ENCODE peak calls at places on chromosomes 6 and 20, in nine cellular contexts. One of them, this sample, is unnamed. For H3K36me3, the result is how much of the 10 kb centered on the place peaks cover.

GRCh38 chr20:10379761-10380160 is 54.3 kb downstream of the MKKS start:
- DNase-seq in hepatocyte: no peak
- DNase-seq in brain microvascular endothelial cell: no peak
- DNase-seq in breast epithelium: no peak
- DNase-seq in left ventricle myocardium inferior: no peak
- DNase-seq in neural progenitor cell: no peak
- DNase-seq in IMR-90: no peak
- DNase-seq in cardiac muscle cell: no peak
- DNase-seq in BE2C: no peak
- DNase-seq in this sample: no peak

GRCh38 chr6:166485651-166486535 is 100.6 kb downstream of the RAMACL start:
- DNase-seq in hepatocyte: no peak
- DNase-seq in brain microvascular endothelial cell: no peak
- DNase-seq in breast epithelium: no peak
- DNase-seq in left ventricle myocardium inferior: peak
- DNase-seq in neural progenitor cell: no peak
- DNase-seq in IMR-90: no peak
- DNase-seq in cardiac muscle cell: no peak
- DNase-seq in BE2C: no peak
- DNase-seq in this sample: peak

GRCh38 chr6:138689849-138690248 is 83.7 kb upstream of the CCDC28A start:
- DNase-seq in hepatocyte: no peak
- DNase-seq in brain microvascular endothelial cell: no peak
- DNase-seq in breast epithelium: peak
- DNase-seq in left ventricle myocardium inferior: no peak
- DNase-seq in neural progenitor cell: no peak
- DNase-seq in IMR-90: peak
- DNase-seq in cardiac muscle cell: no peak
- DNase-seq in BE2C: no peak
- DNase-seq in this sample: no peak

GRCh38 chr6:143037470-143037869 is 23.2 kb upstream of the AIG1 start:
- DNase-seq in hepatocyte: no peak
- DNase-seq in brain microvascular endothelial cell: no peak
- DNase-seq in breast epithelium: no peak
- DNase-seq in left ventricle myocardium inferior: no peak
- DNase-seq in neural progenitor cell: peak
- DNase-seq in IMR-90: no peak
- DNase-seq in cardiac muscle cell: no peak
- DNase-seq in BE2C: no peak
- DNase-seq in this sample: no peak

GRCh38 chr6:170345662-170346061 is 39.1 kb downstream of the FAM120B start:
- DNase-seq in hepatocyte: no peak
- DNase-seq in brain microvascular endothelial cell: no peak
- DNase-seq in breast epithelium: no peak
- DNase-seq in left ventricle myocardium inferior: no peak
- DNase-seq in neural progenitor cell: no peak
- DNase-seq in IMR-90: peak
- DNase-seq in cardiac muscle cell: no peak
- DNase-seq in BE2C: no peak
- DNase-seq in this sample: no peak

GRCh38 chr6:39079726-39080125 is 31.1 kb downstream of the GLP1R start:
- DNase-seq in hepatocyte: no peak
- DNase-seq in brain microvascular endothelial cell: no peak
- DNase-seq in breast epithelium: no peak
- DNase-seq in left ventricle myocardium inferior: no peak
- DNase-seq in neural progenitor cell: no peak
- DNase-seq in IMR-90: no peak
- DNase-seq in cardiac muscle cell: no peak
- DNase-seq in BE2C: no peak
- DNase-seq in this sample: no peak

GRCh38 chr6:14544689-14545088 is 427.1 kb downstream of the CD83 start:
- DNase-seq in hepatocyte: no peak
- DNase-seq in brain microvascular endothelial cell: no peak
- DNase-seq in breast epithelium: no peak
- DNase-seq in left ventricle myocardium inferior: no peak
- DNase-seq in neural progenitor cell: no peak
- DNase-seq in IMR-90: no peak
- DNase-seq in cardiac muscle cell: peak
- DNase-seq in BE2C: no peak
- DNase-seq in this sample: no peak

GRCh38 chr6:5094327-5094726 is 9.2 kb downstream of the PPP1R3G start:
- DNase-seq in hepatocyte: no peak
- DNase-seq in brain microvascular endothelial cell: peak
- DNase-seq in breast epithelium: no peak
- DNase-seq in left ventricle myocardium inferior: no peak
- DNase-seq in neural progenitor cell: no peak
- DNase-seq in IMR-90: peak
- DNase-seq in cardiac muscle cell: no peak
- DNase-seq in BE2C: no peak
- DNase-seq in this sample: no peak

GRCh38 chr6:24719125-24719931 is at the start of gene C6orf62:
- DNase-seq in hepatocyte: peak
- DNase-seq in brain microvascular endothelial cell: peak
- DNase-seq in breast epithelium: no peak
- DNase-seq in left ventricle myocardium inferior: no peak
- DNase-seq in neural progenitor cell: peak
- DNase-seq in IMR-90: peak
- DNase-seq in cardiac muscle cell: peak
- DNase-seq in BE2C: peak
- DNase-seq in this sample: peak

GRCh38 chr20:40390654-40391053 is 298.4 kb downstream of the MAFB start:
- DNase-seq in hepatocyte: no peak
- DNase-seq in brain microvascular endothelial cell: no peak
- DNase-seq in breast epithelium: no peak
- DNase-seq in left ventricle myocardium inferior: no peak
- DNase-seq in neural progenitor cell: no peak
- DNase-seq in IMR-90: no peak
- DNase-seq in cardiac muscle cell: no peak
- DNase-seq in BE2C: no peak
- DNase-seq in this sample: no peak

GRCh38 chr6:22754111-22754510 is 184.7 kb downstream of the HDGFL1 start:
- DNase-seq in hepatocyte: no peak
- DNase-seq in brain microvascular endothelial cell: peak
- DNase-seq in breast epithelium: no peak
- DNase-seq in left ventricle myocardium inferior: no peak
- DNase-seq in neural progenitor cell: no peak
- DNase-seq in IMR-90: peak
- DNase-seq in cardiac muscle cell: no peak
- DNase-seq in BE2C: no peak
- DNase-seq in this sample: no peak

GRCh38 chr6:159467473-159468041 is 225.5 kb downstream of the SOD2 start:
- DNase-seq in hepatocyte: no peak
- DNase-seq in brain microvascular endothelial cell: peak
- DNase-seq in breast epithelium: no peak
- DNase-seq in left ventricle myocardium inferior: no peak
- DNase-seq in neural progenitor cell: no peak
- DNase-seq in IMR-90: no peak
- DNase-seq in cardiac muscle cell: no peak
- DNase-seq in BE2C: no peak
- DNase-seq in this sample: no peak

GRCh38 chr6:162671580-162672165 is 55.9 kb downstream of the PRKN start:
- DNase-seq in hepatocyte: no peak
- DNase-seq in brain microvascular endothelial cell: no peak
- DNase-seq in breast epithelium: no peak
- DNase-seq in left ventricle myocardium inferior: peak
- DNase-seq in neural progenitor cell: no peak
- DNase-seq in IMR-90: no peak
- DNase-seq in cardiac muscle cell: no peak
- DNase-seq in BE2C: no peak
- DNase-seq in this sample: no peak

GRCh38 chr6:28900577-28901266 is 23.1 kb downstream of the TRIM27 start:
- DNase-seq in hepatocyte: no peak
- DNase-seq in brain microvascular endothelial cell: no peak
- DNase-seq in breast epithelium: no peak
- DNase-seq in left ventricle myocardium inferior: no peak
- DNase-seq in neural progenitor cell: no peak
- DNase-seq in IMR-90: no peak
- DNase-seq in cardiac muscle cell: no peak
- DNase-seq in BE2C: no peak
- DNase-seq in this sample: no peak

GRCh38 chr6:105886066-105886811 is 199.9 kb upstream of the PRDM1 start:
- DNase-seq in hepatocyte: no peak
- DNase-seq in brain microvascular endothelial cell: no peak
- DNase-seq in breast epithelium: no peak
- DNase-seq in left ventricle myocardium inferior: no peak
- DNase-seq in neural progenitor cell: no peak
- DNase-seq in IMR-90: no peak
- DNase-seq in cardiac muscle cell: no peak
- DNase-seq in BE2C: no peak
- DNase-seq in this sample: no peak

DNA sequence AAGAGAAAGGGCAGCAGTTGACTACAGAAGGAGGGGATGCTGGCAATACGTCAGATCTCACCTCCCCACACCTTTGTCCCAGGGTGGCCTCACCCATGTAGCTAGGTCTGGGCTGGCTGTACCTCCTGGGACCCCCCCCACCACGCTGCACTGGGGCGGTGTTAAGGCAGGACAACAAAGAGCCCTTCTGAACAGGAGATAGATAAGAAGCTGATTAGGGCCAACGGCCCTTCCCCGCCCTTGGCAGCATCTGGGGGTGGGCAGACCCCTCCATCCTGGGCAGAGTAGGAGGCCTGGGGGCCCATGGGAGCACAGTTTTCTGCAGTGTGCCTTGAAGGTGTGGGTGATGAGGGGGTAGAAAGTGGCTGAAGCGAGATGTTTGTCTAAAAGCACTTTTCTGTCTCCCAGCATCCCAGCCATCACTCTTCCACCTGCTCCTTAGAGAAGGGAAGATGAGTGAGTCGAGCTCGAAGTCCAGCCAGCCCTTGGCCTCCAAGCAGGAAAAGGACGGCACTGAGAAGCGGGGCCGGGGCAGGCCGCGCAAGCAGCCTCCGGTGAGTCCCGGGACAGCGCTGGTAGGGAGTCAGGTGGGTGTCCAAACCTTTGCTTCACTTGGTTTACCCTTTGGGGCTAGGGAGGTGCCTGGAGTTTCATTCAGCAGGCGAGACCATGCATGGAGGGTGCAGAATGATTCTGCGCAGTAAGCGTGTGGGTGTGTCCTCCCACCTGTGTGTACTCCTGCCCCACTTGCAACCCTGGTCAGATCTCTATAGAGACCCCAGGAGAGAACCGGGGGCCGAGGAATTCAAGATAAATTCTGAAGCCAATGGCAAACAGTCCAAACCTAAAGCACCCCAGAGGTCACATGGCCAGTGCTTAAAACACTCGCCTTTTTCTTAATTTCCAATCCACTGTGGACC is 3.9 kb downstream of the HMGA1 start:
- DNase-seq in hepatocyte: no peak
- DNase-seq in brain microvascular endothelial cell: no peak
- DNase-seq in breast epithelium: no peak
- DNase-seq in left ventricle myocardium inferior: no peak
- DNase-seq in neural progenitor cell: no peak
- DNase-seq in IMR-90: no peak
- DNase-seq in cardiac muscle cell: no peak
- DNase-seq in BE2C: no peak
- DNase-seq in this sample: no peak
- H3K4me3 ChIP-seq in hepatocyte: no peak
- H3K4me3 ChIP-seq in brain microvascular endothelial cell: peak
- H3K4me3 ChIP-seq in breast epithelium: no peak
- H3K4me3 ChIP-seq in left ventricle myocardium inferior: no peak
- H3K4me3 ChIP-seq in neural progenitor cell: peak
- H3K4me3 ChIP-seq in IMR-90: no peak
- H3K4me3 ChIP-seq in cardiac muscle cell: no peak
- H3K4me3 ChIP-seq in BE2C: no peak
- H3K4me3 ChIP-seq in this sample: no peak

DNA sequence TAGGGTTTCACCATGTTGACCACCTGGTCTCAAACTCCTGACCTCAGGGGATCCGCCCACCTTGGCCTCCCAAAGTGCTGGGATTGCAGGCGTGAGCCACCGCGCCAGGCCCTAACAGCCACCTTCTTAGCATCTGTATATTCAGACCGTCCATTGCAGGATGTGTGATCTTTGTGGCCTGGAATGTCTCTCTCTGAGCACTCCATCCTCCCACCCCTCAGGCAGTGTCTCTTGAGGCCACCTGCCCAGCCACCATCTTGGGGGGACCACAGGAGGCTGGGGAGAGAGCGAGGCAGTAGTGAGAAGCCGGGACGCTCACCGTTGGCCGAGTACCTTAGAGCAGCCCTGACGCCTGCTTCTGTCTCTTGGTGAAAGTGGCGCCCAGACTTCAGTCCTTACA is 18.8 kb downstream of the DNAJC5 start:
- DNase-seq in hepatocyte: no peak
- DNase-seq in brain microvascular endothelial cell: no peak
- DNase-seq in breast epithelium: no peak
- DNase-seq in left ventricle myocardium inferior: no peak
- DNase-seq in neural progenitor cell: no peak
- DNase-seq in IMR-90: no peak
- DNase-seq in cardiac muscle cell: no peak
- DNase-seq in BE2C: no peak
- DNase-seq in this sample: no peak
- H3K36me3 ChIP-seq in hepatocyte: under half
- H3K36me3 ChIP-seq in brain microvascular endothelial cell: under half
- H3K36me3 ChIP-seq in breast epithelium: under half
- H3K36me3 ChIP-seq in left ventricle myocardium inferior: under half
- H3K36me3 ChIP-seq in neural progenitor cell: under half
- H3K36me3 ChIP-seq in IMR-90: under half
- H3K36me3 ChIP-seq in cardiac muscle cell: under half
- H3K36me3 ChIP-seq in BE2C: under half
- H3K36me3 ChIP-seq in this sample: under half

DNA sequence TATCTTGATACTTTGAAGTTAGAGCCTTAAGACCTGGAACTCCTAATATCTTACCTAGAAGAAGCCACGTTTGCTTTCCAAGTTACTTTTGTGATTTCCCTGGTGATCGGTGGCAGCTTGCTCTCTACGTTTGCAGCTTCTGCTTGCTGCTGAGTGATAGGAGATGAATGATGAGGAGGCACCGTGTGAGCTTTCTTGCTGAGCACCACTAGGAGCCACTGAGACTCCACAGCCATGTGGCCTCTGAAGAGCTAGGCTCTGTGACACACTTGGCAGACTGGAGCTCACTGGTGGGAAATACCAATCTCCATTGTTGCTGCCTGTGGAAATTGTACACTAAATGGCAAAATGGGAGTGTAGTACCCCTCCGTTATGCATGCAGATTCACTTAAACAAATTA is 161.8 kb downstream of the IBTK start:
- DNase-seq in hepatocyte: no peak
- DNase-seq in brain microvascular endothelial cell: no peak
- DNase-seq in breast epithelium: no peak
- DNase-seq in left ventricle myocardium inferior: no peak
- DNase-seq in neural progenitor cell: peak
- DNase-seq in IMR-90: no peak
- DNase-seq in cardiac muscle cell: peak
- DNase-seq in BE2C: no peak
- DNase-seq in this sample: no peak
- TF ChIP-seq CTCF in hepatocyte: no peak
- TF ChIP-seq CTCF in brain microvascular endothelial cell: no peak
- TF ChIP-seq CTCF in breast epithelium: no peak
- TF ChIP-seq CTCF in left ventricle myocardium inferior: no peak
- TF ChIP-seq CTCF in neural progenitor cell: no peak
- TF ChIP-seq CTCF in IMR-90: no peak
- TF ChIP-seq CTCF in cardiac muscle cell: no peak
- TF ChIP-seq CTCF in BE2C: no peak
- TF ChIP-seq CTCF in this sample: no peak

DNA sequence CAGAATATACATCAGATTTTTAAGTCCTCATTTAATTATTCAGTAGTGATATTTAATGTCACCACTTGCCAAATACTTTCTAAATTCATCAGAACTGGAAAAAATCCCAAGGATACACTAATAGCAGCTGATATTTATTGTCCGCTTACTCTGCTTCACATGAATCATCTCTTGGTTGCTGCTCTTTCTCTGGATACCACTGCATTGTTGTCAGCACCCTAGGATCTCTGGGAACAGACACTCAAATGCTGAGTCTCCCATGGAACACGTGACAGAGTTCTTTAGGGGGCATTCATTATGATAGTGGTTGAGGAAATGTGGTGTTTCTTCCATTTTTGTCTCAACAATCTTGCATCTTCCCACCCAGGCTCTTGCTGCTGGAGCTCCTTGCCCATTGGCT is 318.0 kb downstream of the RFPL4B start:
- DNase-seq in hepatocyte: no peak
- DNase-seq in brain microvascular endothelial cell: peak
- DNase-seq in breast epithelium: no peak
- DNase-seq in left ventricle myocardium inferior: no peak
- DNase-seq in neural progenitor cell: no peak
- DNase-seq in IMR-90: peak
- DNase-seq in cardiac muscle cell: no peak
- DNase-seq in BE2C: no peak
- DNase-seq in this sample: no peak
- H3K4me3 ChIP-seq in hepatocyte: no peak
- H3K4me3 ChIP-seq in brain microvascular endothelial cell: no peak
- H3K4me3 ChIP-seq in breast epithelium: no peak
- H3K4me3 ChIP-seq in left ventricle myocardium inferior: no peak
- H3K4me3 ChIP-seq in neural progenitor cell: no peak
- H3K4me3 ChIP-seq in IMR-90: no peak
- H3K4me3 ChIP-seq in cardiac muscle cell: no peak
- H3K4me3 ChIP-seq in BE2C: no peak
- H3K4me3 ChIP-seq in this sample: no peak

This sample was measured in mucosa of descending colon.